ENCODE peak calls at places on chromosomes 11 and 22, in seven cellular contexts. One of them, this sample, is unnamed.
A peak's percentile ranks its signal among the peaks of the same experiment; 100 is the strongest.

GRCh38 chr11:5280582-5281102 is 10.9 kb upstream of the HBE1 start:
- DNase-seq in NCI-H2081: no peak
- DNase-seq in effector CD4-positive, alpha-beta T cell: no peak
- DNase-seq in HFF-Myc: peak; percentile 100
- DNase-seq in tibial artery: peak; percentile 51
- DNase-seq in non-pigmented ciliary epithelial cell: peak; percentile 98
- DNase-seq in left cardiac atrium: peak; percentile 69
- DNase-seq in this sample: no peak

GRCh38 chr11:102320679-102321078 is 3.4 kb downstream of the BIRC3 start:
- DNase-seq in effector CD4-positive, alpha-beta T cell: no peak
- DNase-seq in NCI-H2081: no peak
- DNase-seq in HFF-Myc: no peak
- DNase-seq in left cardiac atrium: no peak
- DNase-seq in tibial artery: no peak
- DNase-seq in non-pigmented ciliary epithelial cell: no peak
- DNase-seq in this sample: no peak

GRCh38 chr11:105799728-105800462 is 190.0 kb downstream of the GRIA4 start:
- DNase-seq in non-pigmented ciliary epithelial cell: no peak
- DNase-seq in tibial artery: no peak
- DNase-seq in left cardiac atrium: no peak
- DNase-seq in NCI-H2081: no peak
- DNase-seq in effector CD4-positive, alpha-beta T cell: no peak
- DNase-seq in HFF-Myc: no peak
- DNase-seq in this sample: no peak

GRCh38 chr22:19130959-19131684 is at the start of gene TSSK2:
- DNase-seq in left cardiac atrium: no peak
- DNase-seq in non-pigmented ciliary epithelial cell: no peak
- DNase-seq in HFF-Myc: no peak
- DNase-seq in effector CD4-positive, alpha-beta T cell: no peak
- DNase-seq in tibial artery: no peak
- DNase-seq in NCI-H2081: no peak
- DNase-seq in this sample: peak; percentile 30

GRCh38 chr11:46389450-46390330 is 1.9 kb downstream of the CHRM4 start:
- DNase-seq in left cardiac atrium: peak; percentile 75
- DNase-seq in effector CD4-positive, alpha-beta T cell: no peak
- DNase-seq in NCI-H2081: peak; percentile 82
- DNase-seq in non-pigmented ciliary epithelial cell: no peak
- DNase-seq in tibial artery: peak; percentile 39
- DNase-seq in HFF-Myc: no peak
- DNase-seq in this sample: peak; percentile 21

GRCh38 chr11:118434553-118435232 is 1.6 kb upstream of the KMT2A start:
- DNase-seq in HFF-Myc: no peak
- DNase-seq in left cardiac atrium: no peak
- DNase-seq in tibial artery: peak; percentile 35
- DNase-seq in effector CD4-positive, alpha-beta T cell: peak; percentile 42
- DNase-seq in non-pigmented ciliary epithelial cell: no peak
- DNase-seq in NCI-H2081: peak; percentile 22
- DNase-seq in this sample: no peak

GRCh38 chr22:37604875-37605274 is 3.8 kb upstream of the GGA1 start:
- DNase-seq in NCI-H2081: no peak
- DNase-seq in effector CD4-positive, alpha-beta T cell: peak; percentile 44
- DNase-seq in HFF-Myc: no peak
- DNase-seq in tibial artery: no peak
- DNase-seq in non-pigmented ciliary epithelial cell: no peak
- DNase-seq in left cardiac atrium: no peak
- DNase-seq in this sample: no peak

GRCh38 chr11:15059132-15059531 is 14.3 kb upstream of the CALCB start:
- DNase-seq in NCI-H2081: no peak
- DNase-seq in tibial artery: no peak
- DNase-seq in non-pigmented ciliary epithelial cell: no peak
- DNase-seq in left cardiac atrium: no peak
- DNase-seq in effector CD4-positive, alpha-beta T cell: no peak
- DNase-seq in HFF-Myc: no peak
- DNase-seq in this sample: no peak

GRCh38 chr11:121722431-121723256 is 269.9 kb upstream of the SORL1-AS1 start:
- DNase-seq in HFF-Myc: peak; percentile 64
- DNase-seq in tibial artery: peak; percentile 90
- DNase-seq in left cardiac atrium: peak; percentile 87
- DNase-seq in NCI-H2081: peak; percentile 99
- DNase-seq in non-pigmented ciliary epithelial cell: peak; percentile 82
- DNase-seq in effector CD4-positive, alpha-beta T cell: no peak
- DNase-seq in this sample: peak; percentile 94

GRCh38 chr11:68053117-68053516 is 14.3 kb downstream of the TCIRG1 start:
- DNase-seq in non-pigmented ciliary epithelial cell: no peak
- DNase-seq in HFF-Myc: no peak
- DNase-seq in NCI-H2081: no peak
- DNase-seq in tibial artery: no peak
- DNase-seq in effector CD4-positive, alpha-beta T cell: no peak
- DNase-seq in left cardiac atrium: no peak
- DNase-seq in this sample: no peak

GRCh38 chr11:74013141-74013540 is 4.3 kb upstream of the UCP3 start:
- DNase-seq in HFF-Myc: no peak
- DNase-seq in non-pigmented ciliary epithelial cell: no peak
- DNase-seq in tibial artery: no peak
- DNase-seq in effector CD4-positive, alpha-beta T cell: no peak
- DNase-seq in NCI-H2081: no peak
- DNase-seq in left cardiac atrium: no peak
- DNase-seq in this sample: no peak

GRCh38 chr11:126311464-126312291 is 7.8 kb downstream of the DCPS start:
- DNase-seq in non-pigmented ciliary epithelial cell: no peak
- DNase-seq in NCI-H2081: no peak
- DNase-seq in left cardiac atrium: no peak
- DNase-seq in HFF-Myc: no peak
- DNase-seq in tibial artery: no peak
- DNase-seq in effector CD4-positive, alpha-beta T cell: no peak
- DNase-seq in this sample: no peak

GRCh38 chr22:37999640-38000272 is 15.4 kb upstream of the SOX10 start:
- DNase-seq in effector CD4-positive, alpha-beta T cell: no peak
- DNase-seq in HFF-Myc: no peak
- DNase-seq in NCI-H2081: no peak
- DNase-seq in non-pigmented ciliary epithelial cell: peak; percentile 11
- DNase-seq in tibial artery: no peak
- DNase-seq in left cardiac atrium: no peak
- DNase-seq in this sample: peak; percentile 41

GRCh38 chr22:45968751-45969413 is 8.1 kb downstream of the WNT7B start:
- DNase-seq in non-pigmented ciliary epithelial cell: peak; percentile 35
- DNase-seq in NCI-H2081: no peak
- DNase-seq in left cardiac atrium: no peak
- DNase-seq in tibial artery: no peak
- DNase-seq in HFF-Myc: peak; percentile 69
- DNase-seq in effector CD4-positive, alpha-beta T cell: no peak
- DNase-seq in this sample: no peak

GRCh38 chr11:11979487-11980117 is 28.8 kb downstream of the DKK3 start:
- DNase-seq in left cardiac atrium: no peak
- DNase-seq in HFF-Myc: no peak
- DNase-seq in non-pigmented ciliary epithelial cell: peak; percentile 56
- DNase-seq in NCI-H2081: no peak
- DNase-seq in effector CD4-positive, alpha-beta T cell: no peak
- DNase-seq in tibial artery: no peak
- DNase-seq in this sample: no peak

GRCh38 chr11:112941096-112941495 is 20.1 kb upstream of the NCAM1 start:
- DNase-seq in non-pigmented ciliary epithelial cell: no peak
- DNase-seq in left cardiac atrium: no peak
- DNase-seq in HFF-Myc: no peak
- DNase-seq in tibial artery: no peak
- DNase-seq in effector CD4-positive, alpha-beta T cell: no peak
- DNase-seq in NCI-H2081: no peak
- DNase-seq in this sample: no peak

GRCh38 chr11:130055637-130056036 is 14.1 kb upstream of the APLP2 start:
- DNase-seq in left cardiac atrium: no peak
- DNase-seq in HFF-Myc: no peak
- DNase-seq in NCI-H2081: no peak
- DNase-seq in tibial artery: no peak
- DNase-seq in effector CD4-positive, alpha-beta T cell: no peak
- DNase-seq in non-pigmented ciliary epithelial cell: no peak
- DNase-seq in this sample: no peak

GRCh38 chr11:45319077-45319476 is 32.9 kb upstream of the SYT13 start:
- DNase-seq in left cardiac atrium: no peak
- DNase-seq in non-pigmented ciliary epithelial cell: no peak
- DNase-seq in HFF-Myc: no peak
- DNase-seq in NCI-H2081: no peak
- DNase-seq in tibial artery: no peak
- DNase-seq in effector CD4-positive, alpha-beta T cell: no peak
- DNase-seq in this sample: no peak